ENCODE peak calls at places on chromosomes 7 and 10, in seven cellular contexts. X is SK-N-SH, B is suprapubic skin, E is esophagus muscularis mucosa, D is K562, Y is transverse colon, P is HL-60. M is an unnamed sample.

GRCh38 chr10:46546591-46547330 is 9.7 kb downstream of the GPRIN2 start:
- DNase-seq in Y (peak), E (no peak), D (no peak), P (no peak), X (no peak), B (peak), M (peak)

GRCh38 chr7:124489925-124490324 is 275.7 kb downstream of the GPR37 start:
- DNase-seq in Y (no peak), E (no peak), D (no peak), P (no peak), B (no peak), X (no peak), M (no peak)

GRCh38 chr10:23516530-23516929 is 77.7 kb downstream of the OTUD1 start:
- DNase-seq in D (no peak), Y (no peak), P (peak), E (no peak), X (peak), B (no peak), M (no peak)

GRCh38 chr10:68900427-68901105 is 549 bp upstream of the DDX50 start:
- DNase-seq in P (no peak), E (no peak), X (no peak), Y (no peak), B (no peak), D (peak), M (no peak)

GRCh38 chr10:16967000-16967865 is 150.0 kb upstream of the RSU1 start:
- DNase-seq in X (no peak), D (no peak), Y (no peak), P (no peak), B (no peak), E (no peak), M (no peak)

GRCh38 chr10:70541738-70542564 is 60.6 kb downstream of the PRF1 start:
- DNase-seq in P (peak), D (no peak), X (no peak), B (no peak), Y (no peak), E (no peak), M (no peak)

GRCh38 chr10:79422178-79422892 is 23.1 kb downstream of the ZCCHC24 start:
- DNase-seq in D (no peak), B (no peak), E (no peak), P (no peak), X (peak), Y (no peak), M (no peak)

GRCh38 chr7:27223941-27224590 is 18.5 kb upstream of the EVX1 start:
- DNase-seq in E (no peak), Y (no peak), X (no peak), D (no peak), P (no peak), B (no peak), M (no peak)

GRCh38 chr10:110610308-110610774 is 33.8 kb upstream of the RBM20 start:
- DNase-seq in P (peak), X (peak), D (peak), B (no peak), E (no peak), Y (peak), M (no peak)

GRCh38 chr7:129055861-129056464 is 1.1 kb upstream of the TNPO3 start:
- DNase-seq in X (no peak), B (no peak), D (no peak), Y (no peak), E (no peak), P (no peak), M (no peak)

GRCh38 chr7:158407581-158408331 is 179.9 kb downstream of the PTPRN2 start:
- DNase-seq in P (peak), E (no peak), X (peak), D (no peak), Y (no peak), B (no peak), M (no peak)

GRCh38 chr10:111089293-111089692 is 12.5 kb downstream of the ADRA2A start:
- DNase-seq in E (no peak), P (no peak), X (no peak), Y (no peak), D (no peak), B (no peak), M (no peak)

GRCh38 chr10:83218205-83218604 is 921.1 kb upstream of the GHITM start:
- DNase-seq in Y (no peak), X (peak), D (no peak), E (no peak), B (no peak), P (no peak), M (no peak)

GRCh38 chr7:10122573-10123100 is 851.0 kb upstream of the PHF14 start:
- DNase-seq in D (no peak), B (no peak), X (peak), P (no peak), E (no peak), Y (no peak), M (no peak)

GRCh38 chr7:127578036-127578684 is 7.2 kb downstream of the GCC1 start:
- DNase-seq in D (no peak), P (no peak), X (peak), B (no peak), E (no peak), Y (no peak), M (no peak)

GRCh38 chr7:146175716-146176115 is 59.1 kb downstream of the CNTNAP2 start:
- DNase-seq in X (no peak), E (no peak), B (no peak), Y (no peak), D (no peak), P (no peak), M (no peak)

GRCh38 chr10:50224330-50224952 is 26.9 kb downstream of the ASAH2 start:
- DNase-seq in B (no peak), X (peak), E (no peak), D (no peak), Y (peak), P (peak), M (no peak)

DNA sequence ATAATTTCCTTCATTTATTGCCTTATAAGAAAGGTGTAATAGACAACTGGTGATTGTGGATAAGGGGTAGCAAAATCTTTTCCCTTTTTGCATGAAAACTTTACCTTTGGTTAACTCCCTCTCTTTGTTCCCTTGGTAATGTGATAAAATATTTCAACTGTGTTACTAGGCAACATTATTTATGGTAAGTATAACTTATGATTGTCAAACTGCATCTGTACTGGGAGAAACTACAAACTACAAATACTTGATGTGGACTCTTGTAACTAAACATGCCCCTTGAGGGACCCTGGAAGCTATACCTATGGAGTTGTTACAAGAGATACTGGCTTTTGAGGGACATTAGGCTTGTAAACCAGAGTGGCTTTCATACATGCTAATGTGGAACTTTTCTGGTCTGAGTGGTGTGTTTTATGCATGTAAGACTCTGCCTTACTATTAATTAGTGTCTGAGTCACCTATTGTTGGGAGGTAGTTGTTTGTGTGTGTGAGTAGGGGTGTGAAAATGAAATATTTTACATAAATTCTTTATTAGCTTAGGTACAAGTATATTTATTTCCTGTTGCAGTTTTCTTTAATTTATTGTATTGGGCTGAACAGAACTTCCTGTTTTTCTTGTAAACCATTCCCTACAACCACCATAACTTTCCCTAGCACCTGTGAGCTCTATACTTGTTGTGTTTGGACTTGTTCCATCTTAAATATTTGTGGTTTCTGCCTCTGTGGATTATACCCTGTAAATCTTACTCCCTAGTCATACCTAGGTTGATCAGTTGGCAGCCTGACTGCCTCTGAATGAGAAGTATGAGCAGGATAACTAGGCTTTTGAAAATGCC is 49.8 kb downstream of the STK31 start:
- DNase-seq in D (no peak), P (no peak), X (no peak), E (no peak), Y (no peak), B (no peak), M (no peak)
- TF ChIP-seq POLR2AphosphoS5 in D (no peak), P (no peak), X (no peak), E (no peak), Y (no peak), B (no peak), M (no peak)

GRCh38 chr10:485776-486572 is 203.5 kb downstream of the DIP2C start:
- DNase-seq in Y (no peak), D (no peak), E (no peak), X (peak), B (peak), P (no peak), M (no peak)
- TF ChIP-seq POLR2AphosphoS5 in Y (peak), D (no peak), E (peak), X (no peak), B (no peak), P (no peak), M (no peak)

DNA sequence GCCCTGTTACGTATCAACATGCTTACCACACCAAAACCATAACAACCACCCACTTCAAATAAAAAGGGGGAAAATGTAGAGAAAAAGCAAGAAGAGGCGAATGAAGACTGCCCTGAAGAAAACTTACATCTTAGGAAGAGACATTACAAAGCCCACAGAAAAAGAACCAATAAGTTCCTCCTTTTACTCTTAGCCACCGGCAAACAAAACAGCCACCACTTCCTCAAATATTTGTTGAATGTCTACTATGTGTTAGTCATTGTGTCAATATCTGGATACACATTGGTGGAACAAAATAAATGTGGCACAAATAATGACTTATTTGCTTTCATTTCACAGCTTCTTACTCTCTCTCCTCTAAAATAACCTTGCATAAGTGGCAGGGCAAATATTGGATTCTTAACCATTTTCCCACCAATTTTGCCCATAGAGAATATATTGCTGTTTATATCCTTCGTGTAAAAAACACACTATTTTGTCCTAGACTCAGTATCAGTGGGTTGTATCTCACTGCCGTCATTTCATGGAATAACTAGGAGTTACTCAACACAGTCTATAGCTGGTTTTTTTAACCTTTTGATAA is 106.8 kb downstream of the ANK3 start:
- DNase-seq in Y (no peak), E (no peak), X (no peak), B (no peak), P (peak), D (no peak), M (no peak)
- TF ChIP-seq POLR2AphosphoS5 in Y (no peak), E (no peak), X (no peak), B (no peak), P (no peak), D (no peak), M (no peak)

GRCh38 chr7:34081931-34082330 is 176.6 kb downstream of the BMPER start:
- DNase-seq in B (no peak), X (no peak), E (no peak), Y (no peak), D (no peak), P (no peak), M (no peak)
- TF ChIP-seq POLR2AphosphoS5 in B (no peak), X (no peak), E (no peak), Y (no peak), D (no peak), P (no peak), M (no peak)